ENCODE peak calls at places on chromosomes 2 and 18, in eight cellular contexts. R, G, X, L, B, E, C and Y are unnamed samples.

GRCh38 chr2:200193331-200193730 is 113.2 kb upstream of the SPATS2L start:
- DNase-seq in C (no peak), L (no peak), X (no peak), E (no peak), B (no peak), R (no peak), G (no peak), Y (no peak)

GRCh38 chr18:48428494-48429177 is 19.5 kb upstream of the ZBTB7C start:
- DNase-seq in X (no peak), C (no peak), L (no peak), E (no peak), R (no peak), B (no peak), G (no peak), Y (no peak)

GRCh38 chr2:100292022-100292580 is 30.2 kb downstream of the LONRF2 start:
- DNase-seq in C (peak; percentile 81), R (peak; percentile 55), L (no peak), X (peak; percentile 98), B (peak; percentile 72), E (no peak), G (peak; percentile 63), Y (no peak)

GRCh38 chr2:111519074-111519473 is 364.9 kb downstream of the ANAPC1 start:
- DNase-seq in X (no peak), B (no peak), E (no peak), C (no peak), G (no peak), L (no peak), R (no peak), Y (no peak)

GRCh38 chr18:78587096-78587495 is 392.5 kb upstream of the SALL3 start:
- DNase-seq in E (no peak), L (peak; percentile 36), R (no peak), X (peak; percentile 23), B (no peak), C (peak; percentile 53), G (peak; percentile 36), Y (no peak)

GRCh38 chr18:58223717-58224424 is 179.8 kb downstream of the NEDD4L start:
- DNase-seq in B (peak; percentile 94), C (peak; percentile 63), G (no peak), E (no peak), X (peak; percentile 90), L (no peak), R (peak; percentile 68), Y (no peak)

GRCh38 chr2:127877626-127878025 is 8.1 kb downstream of the AMMECR1L start:
- DNase-seq in L (no peak), X (no peak), R (no peak), C (no peak), E (peak; percentile 28), G (no peak), B (no peak), Y (no peak)

GRCh38 chr2:40343904-40344303 is 108.0 kb downstream of the SLC8A1 start:
- DNase-seq in E (no peak), R (no peak), X (peak; percentile 84), L (no peak), C (no peak), G (no peak), B (peak; percentile 87), Y (no peak)

GRCh38 chr2:27123302-27124150 is at the start of gene ABHD1:
- DNase-seq in B (no peak), X (no peak), L (peak; percentile 90), G (peak; percentile 64), E (peak; percentile 92), C (peak; percentile 53), R (no peak), Y (peak; percentile 41)

GRCh38 chr2:30301551-30301950 is 70.2 kb downstream of the LBH start:
- DNase-seq in L (peak; percentile 39), X (no peak), G (no peak), E (no peak), R (no peak), C (no peak), B (peak; percentile 65), Y (no peak)

GRCh38 chr2:224359569-224359968 is 42.3 kb downstream of the FAM124B start:
- DNase-seq in R (no peak), G (no peak), L (no peak), C (peak; percentile 5), E (no peak), B (peak; percentile 9), X (no peak), Y (no peak)